ENCODE peak calls at places on chromosome 2, in six cellular contexts. Y, X, D, N, R and W are unnamed samples.

GRCh38 chr2:128563348-128563687 is 244.7 kb upstream of the HS6ST1 start:
- DNase-seq in N (peak; percentile 86), R (peak; percentile 84), D (peak; percentile 69), Y (peak; percentile 49), X (no peak), W (peak; percentile 93)

GRCh38 chr2:152336103-152336853 is 1.3 kb downstream of the FMNL2 start:
- DNase-seq in R (no peak), Y (peak; percentile 58), N (peak; percentile 53), D (peak; percentile 53), X (peak; percentile 28), W (no peak)

GRCh38 chr2:29326926-29327325 is 211.7 kb downstream of the CLIP4 start:
- DNase-seq in N (no peak), D (no peak), R (no peak), X (no peak), Y (no peak), W (no peak)

GRCh38 chr2:98768765-98769476 is 38.0 kb upstream of the MGAT4A start:
- DNase-seq in X (peak; percentile 16), N (peak; percentile 57), D (no peak), R (no peak), Y (no peak), W (no peak)

GRCh38 chr2:189297446-189297845 is 117.9 kb upstream of the COL5A2 start:
- DNase-seq in N (peak; percentile 78), Y (no peak), R (peak; percentile 66), X (no peak), D (no peak), W (peak; percentile 62)

GRCh38 chr2:85534875-85535274 is 4.1 kb upstream of the MAT2A start:
- DNase-seq in D (no peak), R (no peak), X (no peak), N (no peak), Y (no peak), W (no peak)

GRCh38 chr2:29726976-29727375 is 194.4 kb downstream of the ALK start:
- DNase-seq in Y (no peak), N (no peak), R (no peak), X (no peak), D (no peak), W (no peak)

GRCh38 chr2:51662187-51662586 is 630.3 kb upstream of the NRXN1 start:
- DNase-seq in R (no peak), Y (no peak), D (no peak), N (no peak), X (no peak), W (no peak)

GRCh38 chr2:100321181-100321880 is 970 bp downstream of the LONRF2 start:
- DNase-seq in X (peak; percentile 42), D (peak; percentile 15), Y (peak; percentile 31), N (peak; percentile 9), R (no peak), W (no peak)

GRCh38 chr2:138501427-138502252 is at the start of gene SPOPL:
- DNase-seq in X (peak; percentile 92), Y (peak; percentile 95), R (no peak), D (peak; percentile 93), N (peak; percentile 86), W (peak; percentile 21)

GRCh38 chr2:185279999-185280398 is 458.6 kb upstream of the FSIP2 start:
- DNase-seq in D (no peak), X (no peak), N (peak; percentile 20), R (no peak), Y (no peak), W (no peak)

GRCh38 chr2:108573070-108573469 is 38.8 kb downstream of the LIMS1 start:
- DNase-seq in N (peak; percentile 86), D (no peak), R (no peak), Y (no peak), X (no peak), W (peak; percentile 80)

GRCh38 chr2:222483513-222484039 is 59.2 kb downstream of the SGPP2 start:
- DNase-seq in R (no peak), X (peak; percentile 70), Y (no peak), D (no peak), N (no peak), W (no peak)

GRCh38 chr2:29803541-29803940 is 117.8 kb downstream of the ALK start:
- DNase-seq in D (no peak), X (no peak), R (no peak), N (no peak), Y (no peak), W (no peak)

GRCh38 chr2:31688282-31688681 is 107.5 kb upstream of the SRD5A2 start:
- DNase-seq in N (peak; percentile 36), Y (no peak), X (no peak), R (no peak), D (no peak), W (no peak)

GRCh38 chr2:56981554-56981953 is 797.8 kb downstream of the CCDC85A start:
- DNase-seq in Y (no peak), R (peak; percentile 54), D (no peak), X (no peak), N (peak; percentile 8), W (no peak)

GRCh38 chr2:19786408-19787058 is 115.2 kb downstream of the TTC32 start:
- DNase-seq in Y (no peak), D (no peak), R (peak; percentile 34), X (no peak), N (peak; percentile 87), W (peak; percentile 57)

GRCh38 chr2:169046440-169047151 is 15.5 kb upstream of the ABCB11 start:
- DNase-seq in R (no peak), Y (no peak), D (no peak), N (peak; percentile 37), X (no peak), W (no peak)

GRCh38 chr2:189673661-189674373 is 653 bp upstream of the ANKAR start:
- DNase-seq in X (peak; percentile 55), Y (no peak), D (no peak), N (no peak), R (no peak), W (no peak)

GRCh38 chr2:11024010-11024615 is 112.4 kb downstream of the KCNF1 start:
- DNase-seq in Y (no peak), D (no peak), X (no peak), N (no peak), R (no peak), W (no peak)

GRCh38 chr2:11023326-11024009 is 111.7 kb downstream of the KCNF1 start:
- DNase-seq in X (no peak), R (no peak), D (no peak), N (no peak), Y (no peak), W (no peak)

GRCh38 chr2:11022874-11023273 is 111.1 kb downstream of the KCNF1 start:
- DNase-seq in D (no peak), X (no peak), Y (no peak), N (no peak), R (no peak), W (no peak)

GRCh38 chr2:11019614-11020013 is 107.9 kb downstream of the KCNF1 start:
- DNase-seq in X (no peak), N (no peak), D (no peak), Y (no peak), R (no peak), W (no peak)

GRCh38 chr2:11022064-11022463 is 110.3 kb downstream of the KCNF1 start:
- DNase-seq in R (no peak), N (no peak), D (no peak), Y (no peak), X (no peak), W (no peak)
- TF ChIP-seq CTCF in R (no peak), N (no peak), D (no peak), Y (no peak), X (peak; percentile 35), W (no peak)

GRCh38 chr2:120821446-120822160 is 85.9 kb downstream of the GLI2 start:
- DNase-seq in X (no peak), D (no peak), R (no peak), N (no peak), Y (no peak), W (no peak)

GRCh38 chr2:120820885-120821279 is 85.2 kb downstream of the GLI2 start:
- DNase-seq in R (no peak), D (peak; percentile 23), X (peak; percentile 45), Y (no peak), N (peak; percentile 44), W (no peak)

GRCh38 chr2:120818441-120818920 is 82.8 kb downstream of the GLI2 start:
- DNase-seq in X (no peak), R (no peak), N (peak; percentile 93), D (no peak), Y (no peak), W (peak; percentile 62)

GRCh38 chr2:120819720-120820210 is 84.1 kb downstream of the GLI2 start:
- DNase-seq in R (no peak), Y (no peak), N (no peak), X (no peak), D (no peak), W (no peak)

GRCh38 chr2:120820263-120820884 is 84.7 kb downstream of the GLI2 start:
- DNase-seq in N (peak; percentile 32), R (no peak), D (peak; percentile 32), Y (no peak), X (peak; percentile 87), W (no peak)
- H3K4me3 ChIP-seq in N (no peak overlapping the region), R (peak overlapping the region; percentile 61), D (no peak overlapping the region), Y (no peak overlapping the region), X (peak overlapping the region; percentile 42), W (peak overlapping the region; percentile 13)

GRCh38 chr2:111194835-111195621 is 74.3 kb downstream of the BCL2L11 start:
- DNase-seq in D (no peak), Y (no peak), R (no peak), X (no peak), N (no peak), W (no peak)
- TF ChIP-seq CTCF in D (no peak), Y (no peak), R (no peak), X (no peak), N (no peak), W (no peak)

DNA sequence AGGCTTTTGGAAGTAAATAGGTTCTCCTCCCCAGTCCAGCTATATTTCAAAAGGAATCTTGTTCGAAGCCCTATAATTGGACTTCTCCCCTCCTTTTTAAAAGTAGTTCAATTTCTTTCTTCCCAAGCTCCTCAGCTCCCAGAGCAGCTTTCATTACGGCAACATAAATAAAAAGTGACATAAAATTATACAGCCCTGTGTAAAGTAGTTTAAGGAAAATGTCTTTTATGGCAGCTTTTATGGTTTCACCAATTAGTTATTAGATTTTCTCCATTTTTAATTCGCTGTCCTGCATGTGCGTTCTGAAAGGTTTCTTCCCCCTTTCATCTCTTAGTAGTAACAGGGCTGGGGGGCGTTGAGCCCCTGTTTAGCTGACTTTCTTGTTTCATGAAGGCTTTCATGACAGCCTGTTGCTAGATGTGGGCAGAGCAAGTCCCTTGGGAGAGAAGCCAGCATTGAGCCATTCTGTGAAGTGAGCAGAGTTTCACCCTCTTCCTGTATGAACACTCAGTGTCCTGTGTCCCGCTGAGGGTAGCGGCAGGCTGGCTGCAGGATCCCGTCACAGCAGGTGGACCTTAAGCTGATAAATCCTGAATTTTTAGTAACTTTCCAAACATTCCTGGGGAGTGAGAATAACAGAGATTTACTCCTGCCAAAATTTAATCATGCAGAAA is 229.7 kb upstream of the SPRED2 start:
- DNase-seq in R (no peak), D (no peak), N (peak; percentile 17), X (no peak), Y (no peak), W (no peak)
- H3K4me3 ChIP-seq in R (peak overlapping the region; percentile 1), D (no peak overlapping the region), N (no peak overlapping the region), X (no peak overlapping the region), Y (no peak overlapping the region), W (peak overlapping the region; percentile 3)